ENCODE peak calls at places on chromosomes 13 and 19, in six cellular contexts. One of them, this sample, is unnamed.

GRCh38 chr13:112740502-112741131 is 50.8 kb downstream of the ATP11A start:
- DNase-seq in frontal cortex: peak
- DNase-seq in HS-27A: peak
- DNase-seq in activated T-helper 2 cell treated with anti-CD3 and anti-CD28 coated beads, Interferon-gamma antibody, Interleukin-2, Interleukin-4, amounts not matched to agents 10 μg/mL and 5 μg/mL and 100 μg/mL, durations not matched to agents 14 hours and 24 hours and 36 hours: no peak
- DNase-seq in T-helper 2 cell: no peak
- DNase-seq in GM12865: no peak
- DNase-seq in this sample: no peak

GRCh38 chr13:37168151-37168550 is 62.7 kb upstream of the CSNK1A1L start:
- DNase-seq in frontal cortex: no peak
- DNase-seq in HS-27A: no peak
- DNase-seq in activated T-helper 2 cell treated with anti-CD3 and anti-CD28 coated beads, Interferon-gamma antibody, Interleukin-2, Interleukin-4, amounts not matched to agents 10 μg/mL and 5 μg/mL and 100 μg/mL, durations not matched to agents 14 hours and 24 hours and 36 hours: no peak
- DNase-seq in T-helper 2 cell: no peak
- DNase-seq in GM12865: no peak
- DNase-seq in this sample: no peak

GRCh38 chr19:13841339-13842293 is 35.3 kb upstream of the NANOS3 start:
- DNase-seq in frontal cortex: no peak
- DNase-seq in HS-27A: no peak
- DNase-seq in activated T-helper 2 cell treated with anti-CD3 and anti-CD28 coated beads, Interferon-gamma antibody, Interleukin-2, Interleukin-4, amounts not matched to agents 10 μg/mL and 5 μg/mL and 100 μg/mL, durations not matched to agents 14 hours and 24 hours and 36 hours: no peak
- DNase-seq in T-helper 2 cell: no peak
- DNase-seq in GM12865: no peak
- DNase-seq in this sample: no peak

GRCh38 chr19:4234142-4234861 is 5.0 kb downstream of the EBI3 start:
- DNase-seq in frontal cortex: no peak
- DNase-seq in HS-27A: no peak
- DNase-seq in activated T-helper 2 cell treated with anti-CD3 and anti-CD28 coated beads, Interferon-gamma antibody, Interleukin-2, Interleukin-4, amounts not matched to agents 10 μg/mL and 5 μg/mL and 100 μg/mL, durations not matched to agents 14 hours and 24 hours and 36 hours: no peak
- DNase-seq in T-helper 2 cell: no peak
- DNase-seq in GM12865: no peak
- DNase-seq in this sample: no peak

GRCh38 chr19:38506723-38507550 is 73.4 kb downstream of the RYR1 start:
- DNase-seq in frontal cortex: peak
- DNase-seq in HS-27A: no peak
- DNase-seq in activated T-helper 2 cell treated with anti-CD3 and anti-CD28 coated beads, Interferon-gamma antibody, Interleukin-2, Interleukin-4, amounts not matched to agents 10 μg/mL and 5 μg/mL and 100 μg/mL, durations not matched to agents 14 hours and 24 hours and 36 hours: peak
- DNase-seq in T-helper 2 cell: peak
- DNase-seq in GM12865: peak
- DNase-seq in this sample: peak

GRCh38 chr13:30394798-30395191 is 27.5 kb upstream of the UBE2L5 start:
- DNase-seq in frontal cortex: no peak
- DNase-seq in HS-27A: no peak
- DNase-seq in activated T-helper 2 cell treated with anti-CD3 and anti-CD28 coated beads, Interferon-gamma antibody, Interleukin-2, Interleukin-4, amounts not matched to agents 10 μg/mL and 5 μg/mL and 100 μg/mL, durations not matched to agents 14 hours and 24 hours and 36 hours: no peak
- DNase-seq in T-helper 2 cell: no peak
- DNase-seq in GM12865: peak
- DNase-seq in this sample: no peak

GRCh38 chr19:38907670-38908069 is 4.3 kb downstream of the CCER2 start:
- DNase-seq in frontal cortex: no peak
- DNase-seq in HS-27A: no peak
- DNase-seq in activated T-helper 2 cell treated with anti-CD3 and anti-CD28 coated beads, Interferon-gamma antibody, Interleukin-2, Interleukin-4, amounts not matched to agents 10 μg/mL and 5 μg/mL and 100 μg/mL, durations not matched to agents 14 hours and 24 hours and 36 hours: no peak
- DNase-seq in T-helper 2 cell: no peak
- DNase-seq in GM12865: no peak
- DNase-seq in this sample: no peak

GRCh38 chr13:29721766-29722165 is 126.3 kb upstream of the SLC7A1 start:
- DNase-seq in frontal cortex: no peak
- DNase-seq in HS-27A: no peak
- DNase-seq in activated T-helper 2 cell treated with anti-CD3 and anti-CD28 coated beads, Interferon-gamma antibody, Interleukin-2, Interleukin-4, amounts not matched to agents 10 μg/mL and 5 μg/mL and 100 μg/mL, durations not matched to agents 14 hours and 24 hours and 36 hours: no peak
- DNase-seq in T-helper 2 cell: no peak
- DNase-seq in GM12865: no peak
- DNase-seq in this sample: no peak

GRCh38 chr13:68304287-68304893 is 1074.3 kb upstream of the PCDH9 start:
- DNase-seq in frontal cortex: peak
- DNase-seq in HS-27A: no peak
- DNase-seq in activated T-helper 2 cell treated with anti-CD3 and anti-CD28 coated beads, Interferon-gamma antibody, Interleukin-2, Interleukin-4, amounts not matched to agents 10 μg/mL and 5 μg/mL and 100 μg/mL, durations not matched to agents 14 hours and 24 hours and 36 hours: no peak
- DNase-seq in T-helper 2 cell: no peak
- DNase-seq in GM12865: peak
- DNase-seq in this sample: no peak

GRCh38 chr19:29596080-29596479 is 10.0 kb upstream of the POP4 start:
- DNase-seq in frontal cortex: no peak
- DNase-seq in HS-27A: no peak
- DNase-seq in activated T-helper 2 cell treated with anti-CD3 and anti-CD28 coated beads, Interferon-gamma antibody, Interleukin-2, Interleukin-4, amounts not matched to agents 10 μg/mL and 5 μg/mL and 100 μg/mL, durations not matched to agents 14 hours and 24 hours and 36 hours: no peak
- DNase-seq in T-helper 2 cell: no peak
- DNase-seq in GM12865: no peak
- DNase-seq in this sample: no peak

GRCh38 chr13:25977216-25977615 is 74.6 kb downstream of the SHISA2 start:
- DNase-seq in frontal cortex: no peak
- DNase-seq in HS-27A: no peak
- DNase-seq in activated T-helper 2 cell treated with anti-CD3 and anti-CD28 coated beads, Interferon-gamma antibody, Interleukin-2, Interleukin-4, amounts not matched to agents 10 μg/mL and 5 μg/mL and 100 μg/mL, durations not matched to agents 14 hours and 24 hours and 36 hours: no peak
- DNase-seq in T-helper 2 cell: no peak
- DNase-seq in GM12865: no peak
- DNase-seq in this sample: no peak

GRCh38 chr19:12836529-12836863 is 1.8 kb upstream of the MAST1 start:
- DNase-seq in frontal cortex: no peak
- DNase-seq in HS-27A: no peak
- DNase-seq in activated T-helper 2 cell treated with anti-CD3 and anti-CD28 coated beads, Interferon-gamma antibody, Interleukin-2, Interleukin-4, amounts not matched to agents 10 μg/mL and 5 μg/mL and 100 μg/mL, durations not matched to agents 14 hours and 24 hours and 36 hours: no peak
- DNase-seq in T-helper 2 cell: no peak
- DNase-seq in GM12865: no peak
- DNase-seq in this sample: no peak

GRCh38 chr19:3132971-3133792 is 2.7 kb upstream of the GNA15 start:
- DNase-seq in frontal cortex: no peak
- DNase-seq in HS-27A: no peak
- DNase-seq in activated T-helper 2 cell treated with anti-CD3 and anti-CD28 coated beads, Interferon-gamma antibody, Interleukin-2, Interleukin-4, amounts not matched to agents 10 μg/mL and 5 μg/mL and 100 μg/mL, durations not matched to agents 14 hours and 24 hours and 36 hours: peak
- DNase-seq in T-helper 2 cell: peak
- DNase-seq in GM12865: peak
- DNase-seq in this sample: peak

GRCh38 chr19:58196911-58197616 is 14.2 kb downstream of the ZNF274 start:
- DNase-seq in frontal cortex: no peak
- DNase-seq in HS-27A: peak
- DNase-seq in activated T-helper 2 cell treated with anti-CD3 and anti-CD28 coated beads, Interferon-gamma antibody, Interleukin-2, Interleukin-4, amounts not matched to agents 10 μg/mL and 5 μg/mL and 100 μg/mL, durations not matched to agents 14 hours and 24 hours and 36 hours: no peak
- DNase-seq in T-helper 2 cell: no peak
- DNase-seq in GM12865: peak
- DNase-seq in this sample: no peak

GRCh38 chr19:9584073-9584833 is at the start of gene ZNF121:
- DNase-seq in frontal cortex: peak
- DNase-seq in HS-27A: peak
- DNase-seq in activated T-helper 2 cell treated with anti-CD3 and anti-CD28 coated beads, Interferon-gamma antibody, Interleukin-2, Interleukin-4, amounts not matched to agents 10 μg/mL and 5 μg/mL and 100 μg/mL, durations not matched to agents 14 hours and 24 hours and 36 hours: peak
- DNase-seq in T-helper 2 cell: peak
- DNase-seq in GM12865: peak
- DNase-seq in this sample: peak

GRCh38 chr19:30649934-30650614 is 277.9 kb downstream of the ZNF536 start:
- DNase-seq in frontal cortex: peak
- DNase-seq in HS-27A: peak
- DNase-seq in activated T-helper 2 cell treated with anti-CD3 and anti-CD28 coated beads, Interferon-gamma antibody, Interleukin-2, Interleukin-4, amounts not matched to agents 10 μg/mL and 5 μg/mL and 100 μg/mL, durations not matched to agents 14 hours and 24 hours and 36 hours: peak
- DNase-seq in T-helper 2 cell: no peak
- DNase-seq in GM12865: peak
- DNase-seq in this sample: peak

GRCh38 chr19:47619763-47620162 is 10.8 kb downstream of the BICRA start:
- DNase-seq in frontal cortex: no peak
- DNase-seq in HS-27A: no peak
- DNase-seq in activated T-helper 2 cell treated with anti-CD3 and anti-CD28 coated beads, Interferon-gamma antibody, Interleukin-2, Interleukin-4, amounts not matched to agents 10 μg/mL and 5 μg/mL and 100 μg/mL, durations not matched to agents 14 hours and 24 hours and 36 hours: no peak
- DNase-seq in T-helper 2 cell: no peak
- DNase-seq in GM12865: no peak
- DNase-seq in this sample: no peak

GRCh38 chr19:19461671-19462622 is 53.4 kb downstream of the TSSK6 start:
- DNase-seq in frontal cortex: peak
- DNase-seq in HS-27A: no peak
- DNase-seq in activated T-helper 2 cell treated with anti-CD3 and anti-CD28 coated beads, Interferon-gamma antibody, Interleukin-2, Interleukin-4, amounts not matched to agents 10 μg/mL and 5 μg/mL and 100 μg/mL, durations not matched to agents 14 hours and 24 hours and 36 hours: no peak
- DNase-seq in T-helper 2 cell: no peak
- DNase-seq in GM12865: no peak
- DNase-seq in this sample: peak

GRCh38 chr19:36103842-36104552 is 6.9 kb upstream of the OVOL3 start:
- DNase-seq in frontal cortex: no peak
- DNase-seq in HS-27A: no peak
- DNase-seq in activated T-helper 2 cell treated with anti-CD3 and anti-CD28 coated beads, Interferon-gamma antibody, Interleukin-2, Interleukin-4, amounts not matched to agents 10 μg/mL and 5 μg/mL and 100 μg/mL, durations not matched to agents 14 hours and 24 hours and 36 hours: no peak
- DNase-seq in T-helper 2 cell: no peak
- DNase-seq in GM12865: no peak
- DNase-seq in this sample: no peak

GRCh38 chr19:54432144-54432738 is 16.8 kb upstream of the LENG8 start:
- DNase-seq in frontal cortex: no peak
- DNase-seq in HS-27A: no peak
- DNase-seq in activated T-helper 2 cell treated with anti-CD3 and anti-CD28 coated beads, Interferon-gamma antibody, Interleukin-2, Interleukin-4, amounts not matched to agents 10 μg/mL and 5 μg/mL and 100 μg/mL, durations not matched to agents 14 hours and 24 hours and 36 hours: no peak
- DNase-seq in T-helper 2 cell: no peak
- DNase-seq in GM12865: no peak
- DNase-seq in this sample: no peak